ENCODE peak calls at places on chromosome 18, in seven cellular contexts. G is A549, X is prostate gland, B is GM10248, O is AG09309, W is fibroblast of pulmonary artery, P is esophagus squamous epithelium. U is an unnamed sample.

GRCh38 chr18:58862851-58863538 is 1.7 kb upstream of the ZNF532 start:
- DNase-seq in G (peak), W (peak), O (no peak), B (peak), P (no peak), X (no peak), U (no peak)

GRCh38 chr18:13099113-13099512 is 108.0 kb downstream of the CEP192 start:
- DNase-seq in B (no peak), P (no peak), X (no peak), G (no peak), O (no peak), W (no peak), U (no peak)

GRCh38 chr18:36511791-36512352 is 214.4 kb downstream of the FHOD3 start:
- DNase-seq in B (no peak), X (no peak), P (no peak), O (peak), G (no peak), W (peak), U (no peak)

GRCh38 chr18:77046994-77047393 is 85.6 kb downstream of the MBP start:
- DNase-seq in G (no peak), X (no peak), W (no peak), O (no peak), B (no peak), P (no peak), U (no peak)

GRCh38 chr18:34880882-34881852 is 160.0 kb upstream of the MAPRE2 start:
- DNase-seq in W (peak), X (no peak), G (peak), O (no peak), B (no peak), P (no peak), U (no peak)

GRCh38 chr18:50465211-50466153 is 90.6 kb downstream of the SKA1 start:
- DNase-seq in O (no peak), P (no peak), X (no peak), G (no peak), W (no peak), B (no peak), U (no peak)

GRCh38 chr18:74252032-74252380 is 39.8 kb downstream of the CYB5A start:
- DNase-seq in P (no peak), G (peak), O (no peak), X (no peak), B (no peak), W (peak), U (no peak)

GRCh38 chr18:62325806-62326645 is 916 bp downstream of the TNFRSF11A start:
- DNase-seq in X (peak), P (no peak), G (no peak), W (peak), B (peak), O (no peak), U (no peak)

GRCh38 chr18:49910986-49911385 is 97.7 kb upstream of the ACAA2 start:
- DNase-seq in W (no peak), P (no peak), B (no peak), G (no peak), O (no peak), X (peak), U (no peak)

GRCh38 chr18:79950440-79951341 is 762 bp downstream of the SLC66A2 start:
- DNase-seq in G (no peak), P (no peak), W (no peak), X (no peak), B (no peak), O (no peak), U (peak)

GRCh38 chr18:53755914-53756606 is 468.4 kb downstream of the MBD2 start:
- DNase-seq in G (no peak), B (no peak), X (no peak), O (no peak), P (no peak), W (no peak), U (no peak)

GRCh38 chr18:812673-813404 is 797 bp upstream of the YES1 start:
- DNase-seq in P (peak), B (peak), W (peak), G (peak), O (peak), X (peak), U (peak)

GRCh38 chr18:62637807-62638687 is 77.3 kb upstream of the PHLPP1 start:
- DNase-seq in P (no peak), X (no peak), G (peak), W (peak), B (peak), O (no peak), U (peak)

GRCh38 chr18:57095884-57096283 is 51.0 kb upstream of the BOD1L2 start:
- DNase-seq in P (no peak), W (peak), B (no peak), X (no peak), G (no peak), O (no peak), U (no peak)

GRCh38 chr18:68533641-68534040 is 181.3 kb downstream of the TMX3 start:
- DNase-seq in X (no peak), P (no peak), G (no peak), B (no peak), O (no peak), W (no peak), U (no peak)

GRCh38 chr18:31497711-31498449 is at the start of gene DSG2:
- DNase-seq in X (peak), O (no peak), G (peak), W (peak), P (no peak), B (peak), U (peak)

GRCh38 chr18:43620936-43621335 is 343.6 kb upstream of the SYT4 start:
- DNase-seq in P (no peak), G (peak), X (no peak), B (peak), O (no peak), W (peak), U (peak)

GRCh38 chr18:23354625-23355024 is 98.5 kb upstream of the RIOK3 start:
- DNase-seq in B (no peak), P (no peak), G (no peak), X (no peak), W (peak), O (no peak), U (no peak)

GRCh38 chr18:36702398-36703010 is 126.3 kb downstream of the TPGS2 start:
- DNase-seq in G (no peak), P (no peak), W (no peak), B (no peak), X (no peak), O (peak), U (no peak)

GRCh38 chr18:75896865-75897264 is 469.4 kb upstream of the SMIM21 start:
- DNase-seq in G (peak), O (no peak), W (no peak), P (no peak), X (no peak), B (no peak), U (no peak)
- TF ChIP-seq CTCF in G (peak), O (no peak), W (no peak), P (peak), X (no peak), B (no peak), U (no peak)

GRCh38 chr18:9474983-9475642 is at the start of gene RALBP1:
- DNase-seq in B (peak), P (peak), W (peak), X (peak), G (peak), O (peak), U (peak)
- TF ChIP-seq CTCF in B (peak), P (peak), W (no peak), X (peak), G (peak), O (peak), U (no peak)

GRCh38 chr18:12011199-12011961 is 30.1 kb downstream of the IMPA2 start:
- DNase-seq in P (no peak), W (no peak), B (no peak), G (no peak), O (no peak), X (no peak), U (no peak)

GRCh38 chr18:12011962-12012549 is 30.7 kb downstream of the IMPA2 start:
- DNase-seq in P (no peak), G (no peak), W (peak), X (peak), B (no peak), O (no peak), U (no peak)

GRCh38 chr18:12008842-12009580 is 27.7 kb downstream of the IMPA2 start:
- DNase-seq in G (no peak), O (no peak), P (no peak), X (no peak), W (no peak), B (no peak), U (no peak)

GRCh38 chr18:12009581-12010140 is 28.4 kb downstream of the IMPA2 start:
- DNase-seq in G (no peak), O (no peak), W (no peak), B (no peak), X (no peak), P (no peak), U (no peak)

GRCh38 chr18:12010187-12010802 is 29.0 kb downstream of the IMPA2 start:
- DNase-seq in O (no peak), W (no peak), X (no peak), G (no peak), B (no peak), P (no peak), U (no peak)
- TF ChIP-seq CTCF in O (no peak), W (no peak), X (no peak), G (no peak), B (no peak), P (peak), U (no peak)

DNA sequence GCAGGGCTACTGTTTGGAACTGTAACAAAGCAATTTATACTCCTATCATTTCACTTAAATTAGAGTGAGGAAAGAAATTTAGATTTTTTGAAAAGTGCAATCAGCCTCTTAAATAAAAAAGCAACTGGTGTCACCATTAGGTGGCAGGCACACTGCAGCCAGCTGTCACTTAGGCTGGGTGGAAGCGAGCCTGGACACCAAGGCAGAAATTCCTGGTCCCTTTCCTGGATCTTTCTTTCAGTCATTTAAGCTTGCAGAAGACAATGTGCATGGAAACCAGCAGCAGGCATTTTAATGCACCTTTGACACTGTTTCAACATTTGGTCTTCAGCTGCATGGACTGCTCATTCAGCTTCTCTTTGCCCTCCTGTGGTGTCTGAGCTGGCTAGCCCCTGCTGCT is 61.0 kb downstream of the AQP4 start:
- DNase-seq in W (no peak), B (no peak), G (peak), X (no peak), O (no peak), P (no peak), U (peak)
- TF ChIP-seq CTCF in W (no peak), B (peak), G (peak), X (no peak), O (no peak), P (no peak), U (peak)

DNA sequence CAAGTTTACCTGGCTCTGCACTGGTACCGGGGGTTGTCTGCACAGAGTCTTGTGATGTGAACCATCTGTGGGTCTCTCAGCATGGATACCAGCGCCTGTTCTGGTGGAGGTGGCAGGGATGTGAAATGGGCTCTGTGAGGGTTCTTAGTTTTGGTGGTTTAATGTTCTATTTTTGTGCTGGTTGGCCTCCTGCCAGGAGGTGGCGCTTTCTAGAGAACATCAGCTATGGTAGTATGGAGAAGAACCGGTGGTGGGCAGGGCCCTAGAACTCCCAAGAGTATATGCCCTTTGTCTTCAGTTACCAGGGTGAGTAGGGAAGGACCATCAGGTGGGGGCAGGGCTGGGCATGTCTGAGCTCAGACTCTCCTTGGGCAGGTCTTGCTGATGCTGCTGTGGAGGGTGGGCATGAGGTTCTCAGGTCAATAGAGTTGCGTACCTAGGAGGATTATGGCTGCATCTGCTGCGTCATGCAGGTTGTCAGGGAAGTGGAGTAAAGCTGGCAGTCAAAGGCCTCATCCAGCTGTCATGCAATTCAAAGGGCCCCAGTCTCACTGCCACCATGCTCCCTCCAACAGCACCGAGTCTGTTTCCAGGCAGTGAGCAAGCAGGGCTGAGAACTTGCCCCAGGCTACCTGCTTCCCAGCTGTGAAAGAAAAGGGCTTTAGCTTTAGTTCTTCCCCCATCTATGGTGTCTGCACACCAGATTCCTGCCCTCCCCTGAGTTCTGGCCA is 278.0 kb downstream of the METTL4 start:
- DNase-seq in O (no peak), B (no peak), X (no peak), W (no peak), P (no peak), G (peak), U (no peak)
- TF ChIP-seq CTCF in O (no peak), B (no peak), X (no peak), W (no peak), P (no peak), G (no peak), U (no peak)

U was measured in Calu3.